ENCODE peak calls at places on chromosome 15, in four cellular contexts. One of them, this sample, is unnamed. For H3K9me3, the result is how much of the 10 kb centered on the place peaks cover.

GRCh38 chr15:45116482-45117326 is 2.6 kb downstream of the DUOXA2 start:
- DNase-seq in mucosa of descending colon: no peak
- DNase-seq in ascending aorta: no peak
- DNase-seq in Karpas-422: no peak
- DNase-seq in this sample: no peak

GRCh38 chr15:52289629-52290081 is 5.9 kb downstream of the MYO5C start:
- DNase-seq in Karpas-422: no peak
- DNase-seq in ascending aorta: no peak
- DNase-seq in mucosa of descending colon: peak
- DNase-seq in this sample: no peak

GRCh38 chr15:92457642-92458041 is 64.0 kb downstream of the ST8SIA2 start:
- DNase-seq in mucosa of descending colon: no peak
- DNase-seq in ascending aorta: no peak
- DNase-seq in Karpas-422: no peak
- DNase-seq in this sample: no peak

GRCh38 chr15:84915011-84915958 is 30.8 kb downstream of the SLC28A1 start:
- DNase-seq in ascending aorta: peak
- DNase-seq in mucosa of descending colon: peak
- DNase-seq in Karpas-422: peak
- DNase-seq in this sample: no peak

GRCh38 chr15:23866832-23867231 is 179.7 kb upstream of the NDN start:
- DNase-seq in mucosa of descending colon: peak
- DNase-seq in ascending aorta: no peak
- DNase-seq in Karpas-422: no peak
- DNase-seq in this sample: no peak

GRCh38 chr15:89408512-89409183 is 74.0 kb upstream of the POLG start:
- DNase-seq in mucosa of descending colon: no peak
- DNase-seq in Karpas-422: no peak
- DNase-seq in ascending aorta: no peak
- DNase-seq in this sample: no peak

GRCh38 chr15:84976746-84977345 is 4.8 kb upstream of the PDE8A start:
- DNase-seq in mucosa of descending colon: no peak
- DNase-seq in ascending aorta: no peak
- DNase-seq in Karpas-422: no peak
- DNase-seq in this sample: no peak

GRCh38 chr15:99118258-99118632 is 13.4 kb downstream of the SYNM start:
- DNase-seq in Karpas-422: no peak
- DNase-seq in ascending aorta: no peak
- DNase-seq in mucosa of descending colon: no peak
- DNase-seq in this sample: no peak

GRCh38 chr15:42919794-42920280 is 741 bp downstream of the TTBK2 start:
- DNase-seq in Karpas-422: peak
- DNase-seq in mucosa of descending colon: peak
- DNase-seq in ascending aorta: peak
- DNase-seq in this sample: no peak

GRCh38 chr15:60399246-60399915 is 1.6 kb upstream of the ANXA2 start:
- DNase-seq in mucosa of descending colon: peak
- DNase-seq in ascending aorta: no peak
- DNase-seq in Karpas-422: peak
- DNase-seq in this sample: no peak

GRCh38 chr15:83404143-83404542 is 43.0 kb upstream of the SH3GL3 start:
- DNase-seq in mucosa of descending colon: no peak
- DNase-seq in Karpas-422: no peak
- DNase-seq in ascending aorta: no peak
- DNase-seq in this sample: no peak

GRCh38 chr15:78930577-78931388 is 14.1 kb downstream of the CTSH start:
- DNase-seq in Karpas-422: no peak
- DNase-seq in ascending aorta: no peak
- DNase-seq in mucosa of descending colon: no peak
- DNase-seq in this sample: no peak

GRCh38 chr15:69979269-69979668 is 118.4 kb downstream of the TLE3 start:
- DNase-seq in Karpas-422: peak
- DNase-seq in mucosa of descending colon: peak
- DNase-seq in ascending aorta: no peak
- DNase-seq in this sample: no peak

GRCh38 chr15:74614744-74615312 is 808 bp upstream of the CLK3 start:
- DNase-seq in Karpas-422: peak
- DNase-seq in mucosa of descending colon: peak
- DNase-seq in ascending aorta: peak
- DNase-seq in this sample: peak

GRCh38 chr15:72835289-72835890 is 51.8 kb upstream of the ADPGK start:
- DNase-seq in mucosa of descending colon: peak
- DNase-seq in Karpas-422: peak
- DNase-seq in ascending aorta: no peak
- DNase-seq in this sample: no peak

GRCh38 chr15:69996842-69997478 is 100.8 kb downstream of the TLE3 start:
- DNase-seq in ascending aorta: no peak
- DNase-seq in Karpas-422: no peak
- DNase-seq in mucosa of descending colon: peak
- DNase-seq in this sample: no peak

GRCh38 chr15:82933576-82933975 is 18.9 kb downstream of the HOMER2 start:
- DNase-seq in mucosa of descending colon: no peak
- DNase-seq in Karpas-422: no peak
- DNase-seq in ascending aorta: no peak
- DNase-seq in this sample: no peak

GRCh38 chr15:58632789-58633188 is 116.7 kb downstream of the ADAM10 start:
- DNase-seq in Karpas-422: no peak
- DNase-seq in ascending aorta: no peak
- DNase-seq in mucosa of descending colon: no peak
- DNase-seq in this sample: no peak

GRCh38 chr15:40248006-40248783 is 9.3 kb downstream of the PAK6 start:
- DNase-seq in ascending aorta: no peak
- DNase-seq in mucosa of descending colon: no peak
- DNase-seq in Karpas-422: no peak
- DNase-seq in this sample: no peak

GRCh38 chr15:71792521-71792920 is 17.8 kb upstream of the NR2E3 start:
- DNase-seq in ascending aorta: peak
- DNase-seq in mucosa of descending colon: no peak
- DNase-seq in Karpas-422: no peak
- DNase-seq in this sample: no peak

GRCh38 chr15:69806287-69806915 is 291.3 kb downstream of the TLE3 start:
- DNase-seq in mucosa of descending colon: no peak
- DNase-seq in ascending aorta: no peak
- DNase-seq in Karpas-422: no peak
- DNase-seq in this sample: no peak

GRCh38 chr15:51775967-51776816 is 24.8 kb downstream of the TMOD2 start:
- DNase-seq in Karpas-422: peak
- DNase-seq in mucosa of descending colon: peak
- DNase-seq in ascending aorta: no peak
- DNase-seq in this sample: no peak

GRCh38 chr15:29107971-29108645 is 161.5 kb downstream of the NSMCE3 start:
- DNase-seq in ascending aorta: no peak
- DNase-seq in Karpas-422: no peak
- DNase-seq in mucosa of descending colon: no peak
- DNase-seq in this sample: no peak

GRCh38 chr15:29109762-29110161 is 159.9 kb downstream of the NSMCE3 start:
- DNase-seq in Karpas-422: no peak
- DNase-seq in ascending aorta: no peak
- DNase-seq in mucosa of descending colon: no peak
- DNase-seq in this sample: no peak

GRCh38 chr15:29111705-29112281 is 157.8 kb downstream of the NSMCE3 start:
- DNase-seq in ascending aorta: no peak
- DNase-seq in Karpas-422: no peak
- DNase-seq in mucosa of descending colon: no peak
- DNase-seq in this sample: no peak

GRCh38 chr15:29110176-29110575 is 159.4 kb downstream of the NSMCE3 start:
- DNase-seq in mucosa of descending colon: no peak
- DNase-seq in ascending aorta: no peak
- DNase-seq in Karpas-422: no peak
- DNase-seq in this sample: no peak

GRCh38 chr15:29110733-29111132 is 158.9 kb downstream of the NSMCE3 start:
- DNase-seq in ascending aorta: no peak
- DNase-seq in mucosa of descending colon: no peak
- DNase-seq in Karpas-422: no peak
- DNase-seq in this sample: no peak
- H3K9me3 ChIP-seq in ascending aorta: under half
- H3K9me3 ChIP-seq in mucosa of descending colon: under half
- H3K9me3 ChIP-seq in Karpas-422: under half
- H3K9me3 ChIP-seq in this sample: under half

GRCh38 chr15:38672814-38673292 is 108.2 kb upstream of the RASGRP1 start:
- DNase-seq in ascending aorta: no peak
- DNase-seq in Karpas-422: peak
- DNase-seq in mucosa of descending colon: no peak
- DNase-seq in this sample: no peak
- H3K9me3 ChIP-seq in ascending aorta: under half
- H3K9me3 ChIP-seq in Karpas-422: under half
- H3K9me3 ChIP-seq in mucosa of descending colon: under half
- H3K9me3 ChIP-seq in this sample: under half

GRCh38 chr15:25054329-25054728 is 99.5 kb downstream of the SNRPN start:
- DNase-seq in mucosa of descending colon: no peak
- DNase-seq in Karpas-422: no peak
- DNase-seq in ascending aorta: peak
- DNase-seq in this sample: no peak

GRCh38 chr15:25052191-25052999 is 97.6 kb downstream of the SNRPN start:
- DNase-seq in mucosa of descending colon: no peak
- DNase-seq in Karpas-422: no peak
- DNase-seq in ascending aorta: peak
- DNase-seq in this sample: no peak

GRCh38 chr15:25053000-25053815 is 98.4 kb downstream of the SNRPN start:
- DNase-seq in ascending aorta: no peak
- DNase-seq in mucosa of descending colon: no peak
- DNase-seq in Karpas-422: no peak
- DNase-seq in this sample: no peak

GRCh38 chr15:25054943-25055342 is 100.2 kb downstream of the SNRPN start:
- DNase-seq in Karpas-422: no peak
- DNase-seq in ascending aorta: no peak
- DNase-seq in mucosa of descending colon: no peak
- DNase-seq in this sample: no peak

GRCh38 chr15:25051399-25052154 is 96.8 kb downstream of the SNRPN start:
- DNase-seq in mucosa of descending colon: no peak
- DNase-seq in Karpas-422: no peak
- DNase-seq in ascending aorta: no peak
- DNase-seq in this sample: no peak
- H3K9me3 ChIP-seq in mucosa of descending colon: half or more
- H3K9me3 ChIP-seq in Karpas-422: half or more
- H3K9me3 ChIP-seq in ascending aorta: half or more
- H3K9me3 ChIP-seq in this sample: half or more

GRCh38 chr15:20642054-20642767 is 100.6 kb upstream of the GOLGA6L6 start:
- DNase-seq in mucosa of descending colon: no peak
- DNase-seq in Karpas-422: no peak
- DNase-seq in ascending aorta: no peak
- DNase-seq in this sample: no peak
- H3K9me3 ChIP-seq in mucosa of descending colon: under half
- H3K9me3 ChIP-seq in Karpas-422: under half
- H3K9me3 ChIP-seq in ascending aorta: under half
- H3K9me3 ChIP-seq in this sample: under half

DNA sequence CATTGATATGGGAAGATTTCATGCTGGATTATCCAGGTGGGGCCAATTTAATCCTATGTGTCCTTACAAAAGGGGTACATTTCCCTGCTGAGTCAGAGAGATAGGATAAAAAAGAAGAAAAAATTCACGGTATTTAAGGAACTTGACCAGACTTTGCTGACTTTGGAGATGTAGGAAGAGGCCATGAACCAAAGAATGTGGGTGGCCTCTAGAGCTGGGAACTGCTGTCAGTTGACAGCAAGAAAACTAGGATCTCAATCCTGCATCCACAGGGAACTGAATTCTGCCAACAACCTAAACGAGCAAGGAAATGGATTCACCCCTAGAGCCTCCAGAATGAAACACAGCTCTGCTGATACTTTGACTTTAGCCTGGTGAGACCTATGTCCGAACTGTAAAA is 148.1 kb upstream of the SLC24A5 start:
- DNase-seq in Karpas-422: no peak
- DNase-seq in ascending aorta: no peak
- DNase-seq in mucosa of descending colon: no peak
- DNase-seq in this sample: no peak
- H3K9me3 ChIP-seq in Karpas-422: under half
- H3K9me3 ChIP-seq in ascending aorta: under half
- H3K9me3 ChIP-seq in mucosa of descending colon: under half
- H3K9me3 ChIP-seq in this sample: under half

GRCh38 chr15:25181290-25182097 is 226.7 kb downstream of the SNRPN start:
- DNase-seq in Karpas-422: no peak
- DNase-seq in mucosa of descending colon: no peak
- DNase-seq in ascending aorta: peak
- DNase-seq in this sample: no peak
- H3K9me3 ChIP-seq in Karpas-422: under half
- H3K9me3 ChIP-seq in mucosa of descending colon: half or more
- H3K9me3 ChIP-seq in ascending aorta: under half
- H3K9me3 ChIP-seq in this sample: under half

DNA sequence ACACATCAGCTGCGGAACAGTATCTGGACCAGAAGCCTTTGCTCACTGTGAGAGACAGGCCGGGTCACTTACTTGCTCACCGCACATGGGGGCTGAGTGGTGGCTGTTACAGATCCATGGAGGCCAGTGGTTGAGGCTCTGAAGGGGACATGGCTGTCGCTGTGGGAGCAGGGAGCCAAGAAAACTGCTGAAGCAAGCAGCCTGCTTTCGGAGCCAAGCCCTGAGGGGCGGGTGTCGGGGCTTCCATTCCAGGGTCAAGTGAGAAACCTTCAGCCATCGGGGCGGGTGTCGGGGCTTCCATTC is 42.3 kb upstream of the ADAMTS17 start:
- DNase-seq in Karpas-422: no peak
- DNase-seq in ascending aorta: no peak
- DNase-seq in mucosa of descending colon: no peak
- DNase-seq in this sample: no peak
- H3K9me3 ChIP-seq in Karpas-422: under half
- H3K9me3 ChIP-seq in ascending aorta: under half
- H3K9me3 ChIP-seq in mucosa of descending colon: under half
- H3K9me3 ChIP-seq in this sample: under half

This sample was measured in T-helper 17 cell.